ENCODE peak calls at places on chromosomes 16 and 17, in six cellular contexts. K is activated naive CD8-positive, alpha-beta T cell treated with anti-CD3 and anti-CD28 coated beads, Interleukin-2, amount 50 U/mL, for 24 hours; L is RWPE1; E is GM06990; N is AG09319; V is activated CD4-positive, alpha-beta memory T cell treated with anti-CD3 and anti-CD28 coated beads, Interleukin-2, amount 10 ng/mL, durations not matched to agents 7 days and 5 days. W is an unnamed sample.

GRCh38 chr16:13429411-13429810 is 490.5 kb upstream of the ERCC4 start:
- DNase-seq in K (no peak), L (no peak), E (no peak), N (no peak), V (no peak), W (no peak)

GRCh38 chr16:68078726-68079615 is 6.2 kb upstream of the NFATC3 start:
- DNase-seq in K (no peak), L (no peak), E (no peak), N (no peak), V (no peak), W (no peak)

GRCh38 chr16:50373780-50374179 is 5.0 kb upstream of the BRD7 start:
- DNase-seq in K (no peak), L (no peak), E (no peak), N (no peak), V (no peak), W (no peak)

GRCh38 chr16:85392756-85393673 is 220.1 kb upstream of the GSE1 start:
- DNase-seq in K (no peak), L (no peak), E (no peak), N (no peak), V (no peak), W (peak; percentile 49)

GRCh38 chr17:38415250-38416194 is 12.7 kb upstream of the ARHGAP23 start:
- DNase-seq in K (peak; percentile 34), L (peak; percentile 34), E (peak; percentile 78), N (peak; percentile 54), V (peak; percentile 26), W (no peak)

GRCh38 chr17:79125503-79125902 is 50.9 kb downstream of the ENGASE start:
- DNase-seq in K (no peak), L (no peak), E (no peak), N (no peak), V (no peak), W (no peak)

GRCh38 chr17:29112780-29113295 is 67.4 kb downstream of the MYO18A start:
- DNase-seq in K (no peak), L (no peak), E (no peak), N (peak; percentile 20), V (no peak), W (no peak)

GRCh38 chr16:65782537-65783290 is 583.8 kb upstream of the CDH5 start:
- DNase-seq in K (no peak), L (peak; percentile 78), E (no peak), N (peak; percentile 68), V (no peak), W (no peak)

GRCh38 chr17:35001549-35001948 is 21.2 kb downstream of the LIG3 start:
- DNase-seq in K (no peak), L (no peak), E (no peak), N (no peak), V (no peak), W (no peak)

GRCh38 chr17:72615627-72615991 is 476.9 kb downstream of the SLC39A11 start:
- DNase-seq in K (no peak), L (no peak), E (no peak), N (no peak), V (no peak), W (no peak)

GRCh38 chr16:13936596-13937081 is 16.7 kb downstream of the ERCC4 start:
- DNase-seq in K (no peak), L (peak; percentile 21), E (no peak), N (no peak), V (no peak), W (no peak)

GRCh38 chr16:68332411-68333121 is 21.7 kb downstream of the PRMT7 start:
- DNase-seq in K (no peak), L (no peak), E (no peak), N (no peak), V (peak; percentile 25), W (no peak)

GRCh38 chr16:57639172-57639571 is 10.7 kb downstream of the ADGRG1 start:
- DNase-seq in K (peak; percentile 22), L (no peak), E (peak; percentile 23), N (no peak), V (no peak), W (no peak)

GRCh38 chr17:20924306-20924705 is 118.5 kb downstream of the USP22 start:
- DNase-seq in K (no peak), L (no peak), E (no peak), N (no peak), V (no peak), W (no peak)

GRCh38 chr17:1421470-1421869 is 21.4 kb upstream of the YWHAE start:
- DNase-seq in K (no peak), L (no peak), E (no peak), N (no peak), V (no peak), W (no peak)

GRCh38 chr17:4908301-4908700 is 5.4 kb upstream of the CHRNE start:
- DNase-seq in K (no peak), L (peak; percentile 46), E (no peak), N (no peak), V (no peak), W (no peak)

GRCh38 chr17:28937044-28937729 is 14.1 kb downstream of the PHF12 start:
- DNase-seq in K (no peak), L (no peak), E (no peak), N (no peak), V (no peak), W (no peak)

GRCh38 chr16:477287-477686 is 50.2 kb upstream of the CAPN15 start:
- DNase-seq in K (no peak), L (no peak), E (no peak), N (no peak), V (no peak), W (no peak)